ENCODE peak calls at places on chromosomes 6 and 20, in six cellular contexts. B, T, U, Y, G and O are unnamed samples.

GRCh38 chr6:148306287-148306686 is 36.4 kb upstream of the SASH1 start:
- DNase-seq in B (no peak), T (no peak), U (no peak), Y (no peak), G (no peak), O (no peak)

GRCh38 chr6:152462716-152463115 is 174.4 kb downstream of the SYNE1 start:
- DNase-seq in B (no peak), T (peak; percentile 75), U (no peak), Y (no peak), G (no peak), O (no peak)

GRCh38 chr6:132964101-132964867 is 149.9 kb downstream of the RPS12 start:
- DNase-seq in B (no peak), T (no peak), U (peak; percentile 11), Y (peak; percentile 57), G (peak; percentile 10), O (no peak)

GRCh38 chr20:5688431-5688972 is 61.7 kb upstream of the SHLD1 start:
- DNase-seq in B (no peak), T (no peak), U (no peak), Y (no peak), G (no peak), O (no peak)

GRCh38 chr6:56087421-56087820 is 160.0 kb downstream of the COL21A1 start:
- DNase-seq in B (no peak), T (no peak), U (no peak), Y (no peak), G (no peak), O (no peak)

GRCh38 chr6:154218336-154218735 is 138.3 kb downstream of the IPCEF1 start:
- DNase-seq in B (no peak), T (no peak), U (no peak), Y (no peak), G (no peak), O (no peak)

GRCh38 chr6:146770965-146771735 is 172.4 kb downstream of the ADGB start:
- DNase-seq in B (peak; percentile 3), T (no peak), U (no peak), Y (no peak), G (peak; percentile 9), O (no peak)

GRCh38 chr6:29251741-29252140 is 49.8 kb upstream of the OR14J1 start:
- DNase-seq in B (no peak), T (no peak), U (no peak), Y (no peak), G (no peak), O (no peak)

GRCh38 chr6:68976260-68976659 is 341.2 kb downstream of the ADGRB3 start:
- DNase-seq in B (no peak), T (peak; percentile 48), U (no peak), Y (no peak), G (peak; percentile 5), O (no peak)

GRCh38 chr6:126293891-126294524 is 45.9 kb upstream of the CENPW start:
- DNase-seq in B (no peak), T (no peak), U (no peak), Y (no peak), G (no peak), O (no peak)

GRCh38 chr20:25059866-25060465 is 2.0 kb upstream of the ACSS1 start:
- DNase-seq in B (no peak), T (no peak), U (no peak), Y (no peak), G (no peak), O (no peak)